ENCODE peak calls at places on chromosome 3, in four cellular contexts. X, A, B and F are unnamed samples.

GRCh38 chr3:192063570-192063969 is 602.6 kb downstream of the PYDC2 start:
- DNase-seq in X (no peak), A (peak; percentile 69), B (no peak), F (no peak)

GRCh38 chr3:140468407-140468806 is 209.5 kb upstream of the TRIM42 start:
- DNase-seq in X (no peak), A (no peak), B (no peak), F (no peak)

GRCh38 chr3:119924111-119925094 is 142.5 kb downstream of the NR1I2 start:
- DNase-seq in X (no peak), A (no peak), B (no peak), F (no peak)

GRCh38 chr3:109640146-109640652 is 302.9 kb upstream of the DPPA4 start:
- DNase-seq in X (no peak), A (no peak), B (no peak), F (no peak)

GRCh38 chr3:186152889-186153292 is 44.0 kb upstream of the ETV5 start:
- DNase-seq in X (no peak), A (no peak), B (no peak), F (no peak)

GRCh38 chr3:43257850-43258249 is 28.5 kb upstream of the SNRK start:
- DNase-seq in X (no peak), A (no peak), B (no peak), F (no peak)

GRCh38 chr3:106560451-106560966 is 691.7 kb upstream of the CBLB start:
- DNase-seq in X (no peak), A (no peak), B (no peak), F (peak; percentile 41)

GRCh38 chr3:127373701-127374625 is 86.1 kb upstream of the PRR20G start:
- DNase-seq in X (peak; percentile 14), A (no peak), B (peak; percentile 49), F (no peak)

GRCh38 chr3:10374311-10374710 is 53.4 kb upstream of the SEC13 start:
- DNase-seq in X (no peak), A (no peak), B (no peak), F (no peak)

GRCh38 chr3:75171632-75172230 is 492.4 kb upstream of the FRG2C start:
- DNase-seq in X (no peak), A (no peak), B (no peak), F (no peak)

GRCh38 chr3:95705786-95706418 is 1108.5 kb upstream of the EPHA6 start:
- DNase-seq in X (peak; percentile 74), A (no peak), B (no peak), F (no peak)

GRCh38 chr3:112027839-112028238 is 6.7 kb upstream of the TMPRSS7 start:
- DNase-seq in X (no peak), A (no peak), B (no peak), F (no peak)

GRCh38 chr3:121817753-121818152 is 17.1 kb downstream of the IQCB1 start:
- DNase-seq in X (peak; percentile 22), A (peak; percentile 44), B (no peak), F (no peak)

GRCh38 chr3:183884097-183884436 is 613 bp downstream of the PARL start:
- DNase-seq in X (no peak), A (no peak), B (no peak), F (no peak)

GRCh38 chr3:4493008-4493930 is at the start of gene ITPR1:
- DNase-seq in X (peak; percentile 99), A (peak; percentile 99), B (peak; percentile 98), F (peak; percentile 96)

GRCh38 chr3:71415708-71416108 is 167.8 kb downstream of the FOXP1 start:
- DNase-seq in X (no peak), A (no peak), B (no peak), F (no peak)

GRCh38 chr3:71127463-71128243 is 455.9 kb downstream of the FOXP1 start:
- DNase-seq in X (no peak), A (no peak), B (no peak), F (no peak)

GRCh38 chr3:112974894-112975293 is at the start of gene CD200R1:
- DNase-seq in X (no peak), A (no peak), B (no peak), F (no peak)

GRCh38 chr3:71385040-71385685 is 198.4 kb downstream of the FOXP1 start:
- DNase-seq in X (no peak), A (no peak), B (no peak), F (no peak)

GRCh38 chr3:189838291-189838690 is 207.1 kb downstream of the TP63 start:
- DNase-seq in X (no peak), A (no peak), B (no peak), F (no peak)

GRCh38 chr3:101037613-101038012 is 44.4 kb upstream of the ABI3BP start:
- DNase-seq in X (no peak), A (no peak), B (no peak), F (no peak)

GRCh38 chr3:128946411-128946810 is 47.5 kb downstream of the CFAP92 start:
- DNase-seq in X (no peak), A (no peak), B (no peak), F (peak; percentile 15)

GRCh38 chr3:182568206-182568605 is 225.1 kb upstream of the ATP11B start:
- DNase-seq in X (no peak), A (no peak), B (peak; percentile 42), F (no peak)

GRCh38 chr3:189727898-189728297 is 96.7 kb downstream of the TP63 start:
- DNase-seq in X (no peak), A (no peak), B (no peak), F (no peak)

GRCh38 chr3:171710359-171710758 is 99.9 kb downstream of the PLD1 start:
- DNase-seq in X (no peak), A (no peak), B (no peak), F (no peak)

GRCh38 chr3:126131881-126132750 is 48.2 kb upstream of the SLC41A3 start:
- DNase-seq in X (no peak), A (peak; percentile 34), B (peak; percentile 1), F (no peak)

GRCh38 chr3:41769106-41769505 is 192.8 kb downstream of the ULK4 start:
- DNase-seq in X (no peak), A (no peak), B (no peak), F (no peak)

GRCh38 chr3:45656575-45657363 is 32.4 kb upstream of the SACM1L start:
- DNase-seq in X (peak; percentile 85), A (peak; percentile 97), B (peak; percentile 86), F (peak; percentile 88)

GRCh38 chr3:136343873-136344281 is 93.7 kb downstream of the PCCB start:
- DNase-seq in X (no peak), A (peak; percentile 84), B (no peak), F (peak; percentile 82)

GRCh38 chr3:46553154-46553553 is 12.9 kb downstream of the LRRC2 start:
- DNase-seq in X (no peak), A (no peak), B (no peak), F (no peak)

GRCh38 chr3:15220056-15220455 is 14.0 kb downstream of the CAPN7 start:
- DNase-seq in X (no peak), A (no peak), B (no peak), F (no peak)
- TF ChIP-seq CTCF in X (no peak), A (no peak), B (no peak), F (no peak)

GRCh38 chr3:124281453-124282316 is 289.8 kb upstream of the ROPN1 start:
- DNase-seq in X (no peak), A (no peak), B (no peak), F (peak; percentile 8)
- TF ChIP-seq CTCF in X (peak; percentile 41), A (peak; percentile 72), B (peak; percentile 34), F (peak; percentile 70)

GRCh38 chr3:49371946-49372345 is 13.8 kb upstream of the GPX1 start:
- DNase-seq in X (no peak), A (no peak), B (no peak), F (no peak)
- TF ChIP-seq CTCF in X (no peak), A (no peak), B (no peak), F (no peak)

GRCh38 chr3:143970773-143971366 is 753 bp upstream of the DIPK2A start:
- DNase-seq in X (peak; percentile 64), A (peak; percentile 65), B (peak; percentile 78), F (no peak)
- TF ChIP-seq CTCF in X (peak; percentile 11), A (peak; percentile 8), B (no peak), F (no peak)

GRCh38 chr3:61915296-61915695 is 353.9 kb downstream of the PTPRG start:
- DNase-seq in X (no peak), A (no peak), B (no peak), F (no peak)

GRCh38 chr3:61922118-61922517 is 360.7 kb downstream of the PTPRG start:
- DNase-seq in X (no peak), A (no peak), B (no peak), F (no peak)

GRCh38 chr3:61914277-61914676 is 352.9 kb downstream of the PTPRG start:
- DNase-seq in X (no peak), A (no peak), B (no peak), F (no peak)

GRCh38 chr3:61924065-61924740 is 362.8 kb downstream of the PTPRG start:
- DNase-seq in X (no peak), A (no peak), B (no peak), F (no peak)

DNA sequence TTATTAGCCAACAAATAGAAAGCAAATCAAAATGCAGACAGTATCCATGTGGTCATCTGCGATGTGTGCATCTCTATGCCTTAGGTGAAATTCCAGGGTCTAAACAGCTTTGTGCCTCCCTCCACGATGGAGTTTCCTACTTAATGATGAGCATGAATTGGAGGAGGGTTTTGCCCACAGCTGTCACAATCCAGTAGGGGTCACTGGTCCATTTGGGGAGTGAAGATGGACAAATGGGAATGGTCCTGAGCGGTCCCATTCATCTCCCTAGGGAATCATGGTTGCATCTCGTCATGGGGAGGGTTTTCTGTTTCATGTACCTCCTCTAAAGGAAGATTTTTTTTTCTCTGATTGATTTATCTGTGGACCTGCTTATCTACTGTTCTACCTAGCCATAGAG is 358.0 kb downstream of the PTPRG start:
- DNase-seq in X (no peak), A (no peak), B (no peak), F (no peak)
- TF ChIP-seq CTCF in X (no peak), A (no peak), B (no peak), F (no peak)

DNA sequence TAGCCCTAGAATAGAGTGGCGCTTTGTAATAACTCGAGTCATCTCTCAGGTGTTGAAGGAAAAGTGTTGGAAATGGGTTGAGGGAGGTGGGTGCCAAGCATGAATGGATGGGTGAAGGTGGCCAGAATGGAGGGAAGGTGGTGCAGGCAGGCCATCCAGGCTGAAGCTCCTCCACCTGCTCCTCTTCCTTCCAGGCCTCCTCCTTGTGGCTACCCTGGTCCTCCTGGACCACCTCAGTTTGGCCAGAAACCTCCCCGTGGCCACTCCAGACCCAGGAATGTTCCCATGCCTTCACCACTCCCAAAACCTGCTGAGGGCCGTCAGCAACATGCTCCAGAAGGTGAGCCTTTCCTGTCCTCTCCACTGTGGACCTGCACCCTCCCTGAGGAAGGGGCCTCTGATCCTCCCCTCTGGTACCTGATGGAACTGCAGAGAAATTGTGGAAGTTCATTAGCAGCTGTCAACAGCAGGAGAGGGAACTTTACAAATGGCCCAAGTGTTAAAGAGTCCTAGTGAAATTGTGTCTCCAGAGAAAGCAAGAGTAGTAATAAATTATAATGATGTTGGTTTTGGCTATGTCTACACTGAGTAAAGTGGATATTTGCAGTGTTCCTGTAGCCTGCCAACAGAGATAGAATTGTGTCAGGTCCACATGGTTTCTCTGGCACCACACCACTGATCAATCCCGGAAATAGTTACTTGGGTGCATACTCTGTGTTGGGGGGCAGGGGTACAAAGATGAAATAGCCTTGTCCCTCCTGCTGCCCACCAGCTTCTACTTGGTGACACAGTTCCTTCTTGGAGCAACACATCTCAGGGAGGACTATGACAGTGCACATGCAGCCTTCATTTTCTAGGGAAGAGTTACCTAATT is 1.6 kb downstream of the IL12A start:
- DNase-seq in X (no peak), A (no peak), B (no peak), F (no peak)
- TF ChIP-seq CTCF in X (no peak), A (no peak), B (no peak), F (no peak)

GRCh38 chr3:65334045-65334665 is 646.4 kb upstream of the ADAMTS9 start:
- DNase-seq in X (no peak), A (no peak), B (no peak), F (no peak)
- TF ChIP-seq CTCF in X (peak; percentile 20), A (peak; percentile 11), B (no peak), F (peak; percentile 50)